ENCODE peak calls at places on chromosomes 7 and 10, in four cellular contexts. Z is K562, I is HepG2, V is GM12891. F is an unnamed sample.

GRCh38 chr10:1360581-1361164 is 304.5 kb downstream of the WDR37 start:
- DNase-seq in Z (no peak), I (no peak), V (no peak), F (no peak)

GRCh38 chr10:128095753-128096469 is 30.3 kb downstream of the MKI67 start:
- DNase-seq in Z (no peak), I (no peak), V (no peak), F (no peak)

GRCh38 chr10:43998021-43998809 is 349.5 kb upstream of the ZNF32 start:
- DNase-seq in Z (no peak), I (no peak), V (no peak), F (no peak)

GRCh38 chr10:48763403-48763802 is 78.7 kb downstream of the WDFY4 start:
- DNase-seq in Z (no peak), I (no peak), V (no peak), F (no peak)

GRCh38 chr10:70582793-70583700 is 19.5 kb downstream of the PRF1 start:
- DNase-seq in Z (no peak), I (no peak), V (no peak), F (no peak)

GRCh38 chr10:3186365-3186764 is 13.8 kb upstream of the PITRM1 start:
- DNase-seq in Z (no peak), I (no peak), V (no peak), F (no peak)

GRCh38 chr7:108836246-108836645 is 266.6 kb downstream of the DNAJB9 start:
- DNase-seq in Z (no peak), I (no peak), V (no peak), F (no peak)

GRCh38 chr10:74290703-74291102 is 139.7 kb downstream of the ADK start:
- DNase-seq in Z (no peak), I (no peak), V (no peak), F (no peak)

GRCh38 chr10:13890617-13891541 is 304.1 kb downstream of the PRPF18 start:
- DNase-seq in Z (no peak), I (no peak), V (no peak), F (no peak)

GRCh38 chr10:132593900-132594876 is 56.6 kb downstream of the INPP5A start:
- DNase-seq in Z (no peak), I (no peak), V (peak; percentile 63), F (no peak)

GRCh38 chr7:106177738-106178592 is 65.9 kb upstream of the SYPL1 start:
- DNase-seq in Z (no peak), I (no peak), V (no peak), F (no peak)

GRCh38 chr7:11331128-11332102 is 357.7 kb downstream of the PHF14 start:
- DNase-seq in Z (no peak), I (no peak), V (no peak), F (no peak)

GRCh38 chr10:46787321-46787615 is 124.0 kb upstream of the PTPN20 start:
- DNase-seq in Z (peak; percentile 3), I (peak; percentile 24), V (no peak), F (no peak)

GRCh38 chr7:15747187-15748111 is 61.0 kb upstream of the MEOX2 start:
- DNase-seq in Z (no peak), I (no peak), V (no peak), F (no peak)

GRCh38 chr10:121687094-121687850 is 89.0 kb upstream of the FGFR2 start:
- DNase-seq in Z (no peak), I (no peak), V (no peak), F (no peak)

GRCh38 chr7:142381727-142382409 is 124.0 kb upstream of the PRSS58 start:
- DNase-seq in Z (no peak), I (no peak), V (no peak), F (no peak)

GRCh38 chr7:55304363-55304762 is 60.8 kb upstream of the LANCL2 start:
- DNase-seq in Z (no peak), I (no peak), V (no peak), F (no peak)

GRCh38 chr10:72276421-72277339 is 3.0 kb downstream of the DDIT4 start:
- DNase-seq in Z (no peak), I (peak; percentile 77), V (no peak), F (no peak)

GRCh38 chr7:17781491-17782215 is 158.6 kb downstream of the SNX13 start:
- DNase-seq in Z (no peak), I (no peak), V (no peak), F (no peak)

GRCh38 chr10:77325233-77325537 is 312.4 kb downstream of the KCNMA1 start:
- DNase-seq in Z (no peak), I (no peak), V (no peak), F (no peak)

GRCh38 chr10:77320852-77321496 is 316.6 kb downstream of the KCNMA1 start:
- DNase-seq in Z (no peak), I (no peak), V (no peak), F (no peak)

GRCh38 chr10:77319557-77319956 is 318.1 kb downstream of the KCNMA1 start:
- DNase-seq in Z (no peak), I (no peak), V (no peak), F (no peak)

GRCh38 chr10:77318739-77319138 is 318.9 kb downstream of the KCNMA1 start:
- DNase-seq in Z (no peak), I (no peak), V (no peak), F (no peak)

GRCh38 chr10:77321868-77322267 is 315.7 kb downstream of the KCNMA1 start:
- DNase-seq in Z (no peak), I (no peak), V (no peak), F (no peak)
- TF ChIP-seq TAF1 in Z (no peak), I (no peak), V (no peak), F (no peak)

GRCh38 chr7:143391462-143392404 is 10.6 kb downstream of the ZYX start:
- DNase-seq in Z (no peak), I (no peak), V (no peak), F (no peak)
- TF ChIP-seq TAF1 in Z (no peak), I (no peak), V (no peak), F (no peak)

DNA sequence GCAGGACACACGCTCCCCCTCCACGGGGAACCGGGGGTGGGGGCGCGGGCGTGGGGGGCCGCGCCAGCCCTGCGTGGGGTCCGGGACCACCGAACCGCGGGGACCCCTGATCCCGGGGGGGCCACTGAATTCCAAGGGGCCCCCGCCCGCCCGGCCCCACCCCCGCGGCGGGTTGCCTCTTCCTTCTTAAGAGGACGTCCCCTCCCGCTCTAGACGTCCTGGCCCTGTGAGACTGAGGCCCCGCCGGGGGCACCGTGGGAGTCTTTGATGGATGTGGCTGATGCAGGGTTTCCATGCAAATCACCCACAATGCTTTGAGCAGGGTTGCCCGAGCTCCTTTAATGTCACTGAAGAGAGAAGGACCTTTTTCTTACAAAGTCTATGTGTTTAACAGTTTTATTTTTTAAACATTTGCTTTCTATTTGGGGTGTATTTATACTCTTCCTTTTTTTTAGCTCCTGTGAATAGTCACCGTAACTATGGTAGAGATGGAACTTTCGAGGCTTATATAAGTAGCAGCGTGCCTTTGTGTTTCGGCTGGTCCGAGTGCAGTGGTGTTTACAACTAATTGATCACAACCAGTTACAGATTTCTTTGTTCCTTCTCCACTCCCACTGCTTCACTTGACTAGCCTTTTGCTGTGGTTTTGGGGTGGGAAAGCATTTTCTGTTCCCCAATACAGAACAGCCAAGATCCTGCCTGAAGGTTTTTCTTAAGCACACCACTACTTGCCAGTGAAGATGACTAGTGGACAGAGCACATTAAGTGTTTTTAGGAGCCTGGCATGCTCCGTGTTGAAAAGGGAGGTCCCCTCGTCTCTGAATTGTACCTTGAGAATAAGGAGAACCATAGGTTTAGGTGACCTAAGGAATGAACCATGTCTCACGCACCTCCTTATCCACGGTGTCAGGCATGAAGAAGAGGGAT is 44.8 kb downstream of the PDIA4 start:
- DNase-seq in Z (peak; percentile 91), I (peak; percentile 63), V (peak; percentile 64), F (peak; percentile 52)
- TF ChIP-seq TAF1 in Z (no peak), I (no peak), V (no peak), F (no peak)

DNA sequence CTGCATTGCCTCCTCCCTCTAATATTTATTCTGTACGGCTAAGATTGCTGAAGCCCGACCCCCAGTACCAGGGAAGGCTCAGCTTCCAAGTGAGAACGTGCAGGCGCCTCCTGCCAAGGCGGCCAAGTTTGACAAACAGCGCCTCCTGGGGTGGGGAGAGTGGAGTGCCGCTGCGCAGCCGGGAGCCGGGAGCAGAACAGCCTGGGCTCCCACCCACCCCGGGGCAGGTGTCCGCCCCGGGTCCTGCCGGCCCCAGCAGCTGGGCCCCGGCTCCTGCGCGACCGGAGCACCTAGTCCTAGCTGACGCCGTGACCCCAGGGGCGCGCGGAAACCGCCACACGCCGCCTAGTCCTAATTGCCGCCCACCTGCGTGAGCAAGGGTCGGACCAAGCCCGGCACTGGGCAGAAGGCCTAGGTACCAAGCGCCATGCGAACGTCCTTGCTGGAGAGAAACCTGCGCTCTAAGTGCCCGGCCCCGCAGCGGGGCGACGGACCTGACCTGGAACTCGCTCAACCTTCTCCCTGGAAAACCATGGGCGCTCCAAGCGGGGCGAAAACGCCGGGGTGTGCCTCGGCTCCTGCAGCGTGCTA is 5.0 kb upstream of the EBF3 start:
- DNase-seq in Z (no peak), I (peak; percentile 9), V (no peak), F (no peak)
- TF ChIP-seq TAF1 in Z (no peak), I (no peak), V (no peak), F (no peak)

GRCh38 chr7:80924090-80924489 is 5.2 kb upstream of the SEMA3C start:
- DNase-seq in Z (no peak), I (no peak), V (no peak), F (no peak)
- TF ChIP-seq TAF1 in Z (no peak), I (no peak), V (no peak), F (no peak)

GRCh38 chr10:7593068-7593467 is 73.7 kb downstream of the ITIH5 start:
- DNase-seq in Z (no peak), I (no peak), V (no peak), F (no peak)
- TF ChIP-seq TAF1 in Z (no peak), I (no peak), V (no peak), F (no peak)

F was measured in GM12892.